ENCODE peak calls at places on chromosomes 3 and 15, in four cellular contexts. L is astrocyte of the cerebellum, I is hypothalamus, M is fibroblast of villous mesenchyme. V is an unnamed sample.

GRCh38 chr15:93030430-93031102 is 58.4 kb downstream of the RGMA start:
- DNase-seq in M (peak), L (peak), I (peak), V (peak)

GRCh38 chr3:88151358-88151757 is 1.6 kb downstream of the C3orf38 start:
- DNase-seq in I (no peak), M (no peak), L (no peak), V (no peak)

GRCh38 chr15:92848852-92849598 is 51.1 kb upstream of the CHD2 start:
- DNase-seq in M (peak), I (no peak), L (peak), V (peak)

GRCh38 chr3:187183210-187183862 is 13.9 kb upstream of the RTP1 start:
- DNase-seq in M (peak), I (no peak), L (no peak), V (no peak)

GRCh38 chr15:67085818-67086649 is 20.6 kb downstream of the SMAD3 start:
- DNase-seq in M (peak), I (no peak), L (peak), V (no peak)

GRCh38 chr3:162719684-162720341 is 1223.2 kb downstream of the OTOL1 start:
- DNase-seq in M (peak), L (peak), I (no peak), V (no peak)

GRCh38 chr3:10352146-10352911 is 31.4 kb upstream of the SEC13 start:
- DNase-seq in L (peak), M (peak), I (no peak), V (no peak)

GRCh38 chr15:41944313-41944940 is 27.9 kb downstream of the EHD4 start:
- DNase-seq in I (no peak), L (peak), M (peak), V (no peak)

GRCh38 chr3:189689625-189690024 is 58.4 kb downstream of the TP63 start:
- DNase-seq in L (no peak), M (no peak), I (no peak), V (no peak)

GRCh38 chr3:152289708-152290107 is 21.0 kb downstream of the MBNL1 start:
- DNase-seq in M (no peak), L (no peak), I (no peak), V (no peak)

GRCh38 chr3:106421928-106422327 is 553.1 kb upstream of the CBLB start:
- DNase-seq in L (no peak), I (no peak), M (no peak), V (no peak)

GRCh38 chr3:55686720-55687254 is 199.7 kb upstream of the WNT5A start:
- DNase-seq in M (no peak), I (no peak), L (peak), V (no peak)

GRCh38 chr3:72413228-72413627 is 435.0 kb downstream of the SHQ1 start:
- DNase-seq in M (no peak), I (no peak), L (no peak), V (no peak)

GRCh38 chr3:30346927-30347320 is 259.5 kb upstream of the TGFBR2 start:
- DNase-seq in L (no peak), I (no peak), M (no peak), V (no peak)

GRCh38 chr3:157445897-157446296 is 9.2 kb downstream of the PTX3 start:
- DNase-seq in M (peak), I (no peak), L (no peak), V (no peak)

GRCh38 chr3:134650431-134651346 is at the start of gene KY:
- DNase-seq in L (no peak), M (peak), I (no peak), V (no peak)

GRCh38 chr3:128011140-128011539 is 41.1 kb upstream of the SEC61A1 start:
- DNase-seq in I (no peak), L (no peak), M (peak), V (no peak)

GRCh38 chr3:128412180-128413002 is 54.3 kb downstream of the DNAJB8 start:
- DNase-seq in M (no peak), I (no peak), L (no peak), V (no peak)

GRCh38 chr3:106830334-106830733 is 546.9 kb upstream of the CCDC54 start:
- DNase-seq in I (no peak), L (no peak), M (no peak), V (no peak)

GRCh38 chr3:188434594-188434993 is 280.6 kb downstream of the LPP start:
- DNase-seq in I (no peak), L (no peak), M (no peak), V (no peak)

GRCh38 chr3:158313344-158313927 is 203.5 kb downstream of the RSRC1 start:
- DNase-seq in M (peak), L (no peak), I (no peak), V (no peak)

GRCh38 chr3:25457642-25458419 is 29.8 kb downstream of the RARB start:
- DNase-seq in I (no peak), M (peak), L (no peak), V (no peak)

GRCh38 chr15:63830113-63830512 is 3.6 kb downstream of the HERC1 start:
- DNase-seq in M (no peak), L (no peak), I (no peak), V (no peak)

GRCh38 chr15:74815121-74815933 is 2.7 kb downstream of the LMAN1L start:
- DNase-seq in I (no peak), M (no peak), L (no peak), V (no peak)

GRCh38 chr3:76652524-76652923 is 387.4 kb upstream of the ROBO2 start:
- DNase-seq in I (no peak), M (no peak), L (no peak), V (no peak)

V was measured in memory B cell.